ENCODE peak calls at places on chromosomes 7 and 10, in eight cellular contexts. Q, E, P, A, L, T, W and U are unnamed samples.

GRCh38 chr7:140998715-140999114 is 16.0 kb downstream of the MRPS33 start:
- DNase-seq in T (no peak), P (no peak), L (no peak), A (no peak), W (no peak), E (no peak), Q (no peak), U (no peak)

GRCh38 chr7:105198223-105198622 is 184.2 kb downstream of the KMT2E start:
- DNase-seq in P (no peak), L (peak), Q (no peak), W (no peak), T (no peak), E (no peak), A (peak), U (no peak)

GRCh38 chr7:140544278-140544896 is 65.1 kb upstream of the MKRN1 start:
- DNase-seq in P (no peak), W (no peak), L (no peak), Q (no peak), E (no peak), T (no peak), A (no peak), U (no peak)

GRCh38 chr7:98711945-98712344 is 94.9 kb downstream of the NPTX2 start:
- DNase-seq in W (no peak), T (no peak), L (no peak), E (no peak), P (peak), Q (no peak), A (no peak), U (no peak)

GRCh38 chr7:81990395-81990794 is 220.5 kb upstream of the HGF start:
- DNase-seq in W (no peak), A (no peak), Q (no peak), E (no peak), P (no peak), L (peak), T (no peak), U (no peak)

GRCh38 chr7:71372991-71373390 is 241.0 kb downstream of the GALNT17 start:
- DNase-seq in L (no peak), Q (no peak), E (no peak), W (no peak), T (no peak), A (no peak), P (no peak), U (no peak)

GRCh38 chr10:71439670-71440425 is 43.1 kb downstream of the CDH23 start:
- DNase-seq in Q (no peak), A (no peak), P (no peak), W (no peak), T (no peak), E (no peak), L (no peak), U (no peak)

GRCh38 chr7:157518514-157519175 is 181.8 kb downstream of the DNAJB6 start:
- DNase-seq in A (no peak), P (peak), L (no peak), W (no peak), Q (no peak), T (no peak), E (no peak), U (no peak)

GRCh38 chr7:108326938-108327337 is 129.3 kb downstream of the NRCAM start:
- DNase-seq in E (no peak), Q (no peak), A (no peak), W (no peak), P (no peak), T (no peak), L (no peak), U (no peak)

GRCh38 chr7:98735801-98736200 is 118.7 kb downstream of the NPTX2 start:
- DNase-seq in L (no peak), P (peak), W (no peak), T (no peak), Q (no peak), E (no peak), A (no peak), U (no peak)